ENCODE peak calls at places on chromosome 12, in nine cellular contexts. One of them, this sample, is unnamed.
A peak's percentile ranks its signal among the peaks of the same experiment; 100 is the strongest.

GRCh38 chr12:120813588-120814153 is 88.0 kb downstream of the ACADS start:
- DNase-seq in stimulated activated CD4-positive, alpha-beta T cell treated with anti-CD3 and anti-CD28 coated beads, Interleukin-15, amount 100 ng/mL, for 48 hours: no peak
- DNase-seq in retinal pigment epithelial cell: no peak
- DNase-seq in H54: no peak
- DNase-seq in brain microvascular endothelial cell: no peak
- DNase-seq in HEK293T: no peak
- DNase-seq in left ventricle myocardium inferior: no peak
- DNase-seq in WTC11: no peak
- DNase-seq in NCI-H524: no peak
- DNase-seq in this sample: no peak

GRCh38 chr12:130485291-130486145 is 147.8 kb downstream of the PIWIL1 start:
- DNase-seq in HEK293T: no peak
- DNase-seq in NCI-H524: no peak
- DNase-seq in brain microvascular endothelial cell: no peak
- DNase-seq in WTC11: no peak
- DNase-seq in left ventricle myocardium inferior: no peak
- DNase-seq in retinal pigment epithelial cell: no peak
- DNase-seq in H54: no peak
- DNase-seq in stimulated activated CD4-positive, alpha-beta T cell treated with anti-CD3 and anti-CD28 coated beads, Interleukin-15, amount 100 ng/mL, for 48 hours: no peak
- DNase-seq in this sample: no peak

GRCh38 chr12:53567961-53568360 is 58.2 kb downstream of the ATF7 start:
- DNase-seq in stimulated activated CD4-positive, alpha-beta T cell treated with anti-CD3 and anti-CD28 coated beads, Interleukin-15, amount 100 ng/mL, for 48 hours: no peak
- DNase-seq in WTC11: no peak
- DNase-seq in H54: no peak
- DNase-seq in brain microvascular endothelial cell: no peak
- DNase-seq in NCI-H524: no peak
- DNase-seq in retinal pigment epithelial cell: no peak
- DNase-seq in left ventricle myocardium inferior: no peak
- DNase-seq in HEK293T: no peak
- DNase-seq in this sample: no peak

GRCh38 chr12:1933342-1933992 is 15.0 kb upstream of the CACNA2D4 start:
- DNase-seq in NCI-H524: peak; percentile 70
- DNase-seq in left ventricle myocardium inferior: no peak
- DNase-seq in H54: no peak
- DNase-seq in brain microvascular endothelial cell: no peak
- DNase-seq in stimulated activated CD4-positive, alpha-beta T cell treated with anti-CD3 and anti-CD28 coated beads, Interleukin-15, amount 100 ng/mL, for 48 hours: no peak
- DNase-seq in HEK293T: no peak
- DNase-seq in WTC11: no peak
- DNase-seq in retinal pigment epithelial cell: no peak
- DNase-seq in this sample: no peak

GRCh38 chr12:90897316-90897715 is 57.7 kb downstream of the CCER1 start:
- DNase-seq in retinal pigment epithelial cell: no peak
- DNase-seq in brain microvascular endothelial cell: no peak
- DNase-seq in H54: no peak
- DNase-seq in HEK293T: no peak
- DNase-seq in left ventricle myocardium inferior: no peak
- DNase-seq in NCI-H524: no peak
- DNase-seq in stimulated activated CD4-positive, alpha-beta T cell treated with anti-CD3 and anti-CD28 coated beads, Interleukin-15, amount 100 ng/mL, for 48 hours: no peak
- DNase-seq in WTC11: no peak
- DNase-seq in this sample: no peak

GRCh38 chr12:65824314-65824563 is at the start of gene HMGA2:
- DNase-seq in H54: no peak
- DNase-seq in NCI-H524: no peak
- DNase-seq in retinal pigment epithelial cell: peak; percentile 59
- DNase-seq in stimulated activated CD4-positive, alpha-beta T cell treated with anti-CD3 and anti-CD28 coated beads, Interleukin-15, amount 100 ng/mL, for 48 hours: no peak
- DNase-seq in brain microvascular endothelial cell: no peak
- DNase-seq in WTC11: peak; percentile 59
- DNase-seq in HEK293T: no peak
- DNase-seq in left ventricle myocardium inferior: no peak
- DNase-seq in this sample: no peak

GRCh38 chr12:12506541-12506940 is 56.1 kb downstream of the DUSP16 start:
- DNase-seq in retinal pigment epithelial cell: no peak
- DNase-seq in left ventricle myocardium inferior: no peak
- DNase-seq in WTC11: no peak
- DNase-seq in H54: no peak
- DNase-seq in stimulated activated CD4-positive, alpha-beta T cell treated with anti-CD3 and anti-CD28 coated beads, Interleukin-15, amount 100 ng/mL, for 48 hours: no peak
- DNase-seq in HEK293T: peak; percentile 16
- DNase-seq in brain microvascular endothelial cell: peak; percentile 46
- DNase-seq in NCI-H524: no peak
- DNase-seq in this sample: no peak

GRCh38 chr12:131087302-131087818 is 133.7 kb downstream of the ADGRD1 start:
- DNase-seq in left ventricle myocardium inferior: no peak
- DNase-seq in NCI-H524: no peak
- DNase-seq in WTC11: peak; percentile 8
- DNase-seq in H54: no peak
- DNase-seq in brain microvascular endothelial cell: no peak
- DNase-seq in stimulated activated CD4-positive, alpha-beta T cell treated with anti-CD3 and anti-CD28 coated beads, Interleukin-15, amount 100 ng/mL, for 48 hours: no peak
- DNase-seq in retinal pigment epithelial cell: no peak
- DNase-seq in HEK293T: no peak
- DNase-seq in this sample: peak; percentile 30

GRCh38 chr12:38785376-38785775 is 120.0 kb downstream of the CPNE8 start:
- DNase-seq in stimulated activated CD4-positive, alpha-beta T cell treated with anti-CD3 and anti-CD28 coated beads, Interleukin-15, amount 100 ng/mL, for 48 hours: no peak
- DNase-seq in H54: no peak
- DNase-seq in brain microvascular endothelial cell: no peak
- DNase-seq in WTC11: no peak
- DNase-seq in NCI-H524: no peak
- DNase-seq in HEK293T: no peak
- DNase-seq in left ventricle myocardium inferior: no peak
- DNase-seq in retinal pigment epithelial cell: no peak
- DNase-seq in this sample: no peak

GRCh38 chr12:21502164-21502496 is 541 bp downstream of the GOLT1B start:
- DNase-seq in stimulated activated CD4-positive, alpha-beta T cell treated with anti-CD3 and anti-CD28 coated beads, Interleukin-15, amount 100 ng/mL, for 48 hours: peak; percentile 17
- DNase-seq in HEK293T: no peak
- DNase-seq in brain microvascular endothelial cell: peak; percentile 34
- DNase-seq in H54: peak; percentile 4
- DNase-seq in left ventricle myocardium inferior: no peak
- DNase-seq in NCI-H524: peak; percentile 35
- DNase-seq in retinal pigment epithelial cell: no peak
- DNase-seq in WTC11: no peak
- DNase-seq in this sample: peak; percentile 64

GRCh38 chr12:52268212-52268611 is 6.2 kb upstream of the KRT86 start:
- DNase-seq in retinal pigment epithelial cell: no peak
- DNase-seq in H54: peak; percentile 67
- DNase-seq in stimulated activated CD4-positive, alpha-beta T cell treated with anti-CD3 and anti-CD28 coated beads, Interleukin-15, amount 100 ng/mL, for 48 hours: no peak
- DNase-seq in left ventricle myocardium inferior: no peak
- DNase-seq in NCI-H524: no peak
- DNase-seq in WTC11: no peak
- DNase-seq in brain microvascular endothelial cell: no peak
- DNase-seq in HEK293T: no peak
- DNase-seq in this sample: no peak

GRCh38 chr12:9951026-9951652 is 19.0 kb upstream of the CLEC2A start:
- DNase-seq in NCI-H524: no peak
- DNase-seq in H54: no peak
- DNase-seq in left ventricle myocardium inferior: no peak
- DNase-seq in stimulated activated CD4-positive, alpha-beta T cell treated with anti-CD3 and anti-CD28 coated beads, Interleukin-15, amount 100 ng/mL, for 48 hours: no peak
- DNase-seq in retinal pigment epithelial cell: no peak
- DNase-seq in brain microvascular endothelial cell: no peak
- DNase-seq in WTC11: no peak
- DNase-seq in HEK293T: no peak
- DNase-seq in this sample: peak; percentile 35

GRCh38 chr12:110577717-110578521 is 5.2 kb downstream of the PPTC7 start:
- DNase-seq in left ventricle myocardium inferior: no peak
- DNase-seq in H54: no peak
- DNase-seq in WTC11: no peak
- DNase-seq in NCI-H524: no peak
- DNase-seq in stimulated activated CD4-positive, alpha-beta T cell treated with anti-CD3 and anti-CD28 coated beads, Interleukin-15, amount 100 ng/mL, for 48 hours: no peak
- DNase-seq in HEK293T: no peak
- DNase-seq in brain microvascular endothelial cell: peak; percentile 61
- DNase-seq in retinal pigment epithelial cell: no peak
- DNase-seq in this sample: no peak

GRCh38 chr12:131608740-131609665 is 101.9 kb upstream of the SFSWAP start:
- DNase-seq in left ventricle myocardium inferior: peak; percentile 73
- DNase-seq in stimulated activated CD4-positive, alpha-beta T cell treated with anti-CD3 and anti-CD28 coated beads, Interleukin-15, amount 100 ng/mL, for 48 hours: no peak
- DNase-seq in WTC11: peak; percentile 82
- DNase-seq in retinal pigment epithelial cell: no peak
- DNase-seq in brain microvascular endothelial cell: peak; percentile 53
- DNase-seq in H54: peak; percentile 88
- DNase-seq in HEK293T: peak; percentile 79
- DNase-seq in NCI-H524: peak; percentile 13
- DNase-seq in this sample: peak; percentile 75

GRCh38 chr12:43675048-43675904 is 83.3 kb downstream of the PUS7L start:
- DNase-seq in WTC11: no peak
- DNase-seq in left ventricle myocardium inferior: no peak
- DNase-seq in NCI-H524: no peak
- DNase-seq in brain microvascular endothelial cell: no peak
- DNase-seq in retinal pigment epithelial cell: no peak
- DNase-seq in stimulated activated CD4-positive, alpha-beta T cell treated with anti-CD3 and anti-CD28 coated beads, Interleukin-15, amount 100 ng/mL, for 48 hours: no peak
- DNase-seq in H54: no peak
- DNase-seq in HEK293T: no peak
- DNase-seq in this sample: no peak